ENCODE peak calls at places on chromosome 17, in six cellular contexts. N is KBM-7; C is stimulated activated CD8-positive, alpha-beta memory T cell treated with anti-CD3 and anti-CD28 coated beads, Interleukin-4, amount 100 ng/mL, for 24 hours; W is SK-N-DZ; U is HCT116; V is tibial artery. E is an unnamed sample.

GRCh38 chr17:29588561-29589411 is 662 bp downstream of the GIT1 start:
- DNase-seq in U (no peak), W (no peak), N (peak), V (no peak), C (no peak), E (no peak)

GRCh38 chr17:27879987-27880608 is 13.1 kb downstream of the LYRM9 start:
- DNase-seq in W (peak), N (peak), V (peak), C (peak), U (no peak), E (peak)

GRCh38 chr17:5892897-5893656 is 177.1 kb upstream of the WSCD1 start:
- DNase-seq in V (no peak), C (no peak), N (no peak), U (no peak), W (no peak), E (peak)

GRCh38 chr17:61581611-61582349 is 9.2 kb downstream of the NACA2 start:
- DNase-seq in W (no peak), N (no peak), C (no peak), V (no peak), U (no peak), E (no peak)

GRCh38 chr17:15236281-15237105 is 28.6 kb downstream of the PMP22 start:
- DNase-seq in N (peak), W (no peak), C (no peak), V (no peak), U (no peak), E (no peak)

GRCh38 chr17:73588291-73589095 is 55.8 kb downstream of the SDK2 start:
- DNase-seq in N (no peak), U (no peak), V (no peak), W (no peak), C (no peak), E (no peak)

GRCh38 chr17:45852535-45853297 is 8.0 kb downstream of the SPPL2C start:
- DNase-seq in W (peak), N (peak), C (peak), U (peak), V (peak), E (peak)

GRCh38 chr17:17365476-17366110 is 62.4 kb downstream of the NT5M start:
- DNase-seq in W (no peak), N (peak), V (no peak), U (no peak), C (no peak), E (no peak)

GRCh38 chr17:45345554-45346254 is 28.9 kb upstream of the MAP3K14 start:
- DNase-seq in V (peak), W (no peak), N (peak), C (no peak), U (no peak), E (no peak)

GRCh38 chr17:63478814-63479494 is 2.1 kb downstream of the ACE start:
- DNase-seq in N (peak), C (peak), U (peak), W (peak), V (peak), E (peak)

GRCh38 chr17:41687828-41688640 is 651 bp upstream of the EIF1 start:
- DNase-seq in U (no peak), V (peak), N (peak), W (no peak), C (peak), E (no peak)

GRCh38 chr17:68170246-68170645 is 77.6 kb upstream of the AMZ2 start:
- DNase-seq in N (no peak), V (no peak), C (no peak), W (no peak), U (no peak), E (no peak)

GRCh38 chr17:83129676-83130075 is 50.3 kb downstream of the METRNL start:
- DNase-seq in C (no peak), V (no peak), W (no peak), N (no peak), U (no peak), E (no peak)

GRCh38 chr17:40069751-40070643 is 7.2 kb downstream of the THRA start:
- DNase-seq in U (no peak), W (peak), N (peak), C (no peak), V (no peak), E (peak)

E was measured in pons.